ENCODE peak calls at places on chromosome 14, in six cellular contexts. T is SK-N-SH, R is mesenchymal stem cell, S is hepatocyte, V is mesendoderm, K is PC-3. C is an unnamed sample.

GRCh38 chr14:23664207-23664885 is 28.2 kb downstream of the DHRS2 start:
- DNase-seq in V (no peak), K (no peak), R (no peak), T (no peak), S (no peak), C (no peak)

GRCh38 chr14:68590233-68590535 is 202.7 kb downstream of the ZFP36L1 start:
- DNase-seq in V (no peak), T (no peak), K (no peak), S (no peak), R (no peak), C (no peak)

GRCh38 chr14:29282169-29282568 is 515.6 kb downstream of the FOXG1 start:
- DNase-seq in S (no peak), K (peak), R (no peak), V (no peak), T (no peak), C (no peak)

GRCh38 chr14:36091096-36091495 is 85.4 kb downstream of the PTCSC3 start:
- DNase-seq in V (peak), R (peak), S (peak), K (peak), T (no peak), C (peak)

GRCh38 chr14:68643673-68644072 is 149.2 kb downstream of the ZFP36L1 start:
- DNase-seq in K (no peak), V (no peak), R (no peak), T (no peak), S (no peak), C (no peak)

GRCh38 chr14:85701763-85702162 is 171.8 kb downstream of the FLRT2 start:
- DNase-seq in V (peak), R (peak), K (no peak), S (peak), T (no peak), C (peak)

GRCh38 chr14:62691613-62692489 is 353.4 kb downstream of the KCNH5 start:
- DNase-seq in R (peak), S (peak), K (peak), T (no peak), V (peak), C (peak)

GRCh38 chr14:76090611-76091010 is 61.1 kb upstream of the GPATCH2L start:
- DNase-seq in S (no peak), T (no peak), R (no peak), V (no peak), K (no peak), C (no peak)

GRCh38 chr14:66610154-66610563 is 102.2 kb downstream of the GPHN start:
- DNase-seq in V (peak), R (peak), K (peak), S (no peak), T (no peak), C (no peak)

GRCh38 chr14:34501997-34502396 is 37.5 kb downstream of the EAPP start:
- DNase-seq in V (no peak), T (no peak), S (no peak), K (no peak), R (no peak), C (no peak)

GRCh38 chr14:34502826-34503225 is 36.7 kb downstream of the EAPP start:
- DNase-seq in K (no peak), R (no peak), V (no peak), T (no peak), S (no peak), C (no peak)

GRCh38 chr14:34507459-34507858 is 32.0 kb downstream of the EAPP start:
- DNase-seq in K (peak), S (no peak), R (no peak), V (no peak), T (no peak), C (no peak)
- H3K4me2 ChIP-seq in K (no peak), S (no peak), R (no peak), V (no peak), T (no peak), C (no peak)

DNA sequence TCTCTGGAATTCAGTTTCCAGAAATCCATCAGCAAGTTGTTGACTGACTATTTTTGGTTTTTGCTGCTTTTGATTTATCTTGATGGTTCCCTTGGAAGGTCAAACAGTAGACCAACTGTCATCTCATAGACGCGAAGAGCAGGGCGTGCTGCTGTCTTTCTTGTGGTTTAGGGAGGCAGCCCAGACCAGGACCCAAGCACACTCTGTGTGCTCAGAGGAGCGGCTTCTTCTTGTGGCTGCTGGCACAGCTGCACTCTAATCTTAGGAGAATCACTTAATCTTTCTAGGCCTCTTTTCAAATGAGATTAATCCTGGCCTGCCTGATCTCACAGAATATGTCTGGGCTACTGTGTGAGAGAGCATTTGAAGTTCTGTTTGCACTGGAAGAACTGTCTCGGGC is 60.0 kb upstream of the TRAF3 start:
- DNase-seq in S (no peak), T (no peak), V (no peak), K (no peak), R (no peak), C (no peak)
- H3K4me2 ChIP-seq in S (no peak), T (no peak), V (no peak), K (no peak), R (no peak), C (no peak)

DNA sequence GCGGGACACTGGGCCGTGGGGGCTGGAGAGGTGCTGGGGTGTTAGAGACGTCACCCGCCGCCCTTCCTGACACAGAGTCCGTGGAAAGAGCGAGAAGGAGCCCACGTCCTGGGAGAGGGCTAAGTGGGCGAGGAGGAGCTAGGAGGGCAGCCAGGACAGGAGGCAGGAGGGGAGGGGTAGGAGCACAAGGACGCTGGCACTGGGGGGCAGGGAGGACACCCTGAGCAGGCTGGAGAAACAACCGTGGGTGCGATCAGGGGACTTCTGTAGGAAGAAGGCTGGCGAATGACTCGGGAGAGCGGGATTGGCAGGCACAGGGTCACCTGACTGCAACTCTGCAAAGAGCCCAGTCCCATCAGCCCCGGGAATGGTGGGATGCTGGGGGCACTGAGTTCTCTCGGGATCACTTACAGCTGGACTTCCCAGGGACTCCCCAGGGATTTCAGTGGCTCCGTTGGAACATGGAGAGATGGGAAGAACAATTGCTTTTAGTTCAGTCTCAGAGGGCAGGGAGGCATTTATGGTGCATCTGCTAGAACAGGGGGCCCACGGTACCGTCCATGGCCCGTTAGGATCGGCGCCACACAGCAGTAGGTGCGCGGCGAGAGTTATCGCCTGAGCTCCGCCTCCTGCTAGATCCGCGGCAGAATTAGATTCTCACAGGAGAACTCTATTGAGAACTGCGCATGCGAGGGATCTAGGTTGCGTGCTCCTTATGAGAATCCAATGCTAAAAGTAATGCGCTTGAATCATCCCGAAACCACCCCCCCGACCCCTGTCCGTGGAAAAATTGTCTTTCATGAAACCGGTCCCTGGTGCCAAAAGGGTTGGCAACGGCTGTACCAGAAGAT is 24.3 kb downstream of the UBR7 start:
- DNase-seq in V (no peak), S (no peak), K (peak), T (peak), R (no peak), C (peak)
- H3K4me2 ChIP-seq in V (no peak), S (no peak), K (peak), T (peak), R (no peak), C (no peak)

GRCh38 chr14:55911794-55912193 is 206.4 kb upstream of the PELI2 start:
- DNase-seq in T (no peak), S (no peak), V (no peak), K (no peak), R (no peak), C (no peak)
- H3K4me2 ChIP-seq in T (no peak), S (no peak), V (no peak), K (no peak), R (no peak), C (no peak)

DNA sequence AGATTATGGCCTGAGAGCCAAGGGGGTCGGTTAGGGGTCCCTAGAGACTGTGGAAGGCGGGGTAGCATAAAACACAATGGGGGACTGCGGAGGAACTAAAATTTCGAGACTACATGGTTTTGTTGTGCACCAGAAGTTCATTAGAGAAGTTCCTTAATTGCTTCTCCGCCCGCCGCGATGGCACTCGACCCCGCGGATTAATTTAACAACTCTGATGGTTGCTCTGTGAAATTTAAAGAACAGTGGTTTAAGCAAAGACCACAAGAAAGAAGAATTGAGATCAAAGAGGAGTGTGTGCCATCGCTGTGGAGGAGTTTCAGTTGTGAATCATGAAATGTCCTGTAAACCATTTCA is 1.4 kb upstream of the CCDC88C start:
- DNase-seq in S (no peak), K (no peak), V (no peak), R (no peak), T (no peak), C (no peak)
- H3K4me2 ChIP-seq in S (peak), K (peak), V (no peak), R (peak), T (peak), C (no peak)

GRCh38 chr14:105562713-105563346 is 36.4 kb downstream of the TMEM121 start:
- DNase-seq in S (no peak), R (no peak), K (no peak), V (no peak), T (no peak), C (no peak)
- H3K4me2 ChIP-seq in S (no peak), R (no peak), K (no peak), V (no peak), T (no peak), C (no peak)

C was measured in mammary epithelial cell.